ENCODE peak calls at places on chromosomes 11 and 22, in ten cellular contexts. L is brain microvascular endothelial cell, Q is sigmoid colon, P is Caco-2, Z is epithelial cell of proximal tubule, G is uterus, Y is GM06990, A is choroid plexus epithelial cell, M is lower leg skin, T is GM23338. D is an unnamed sample.

GRCh38 chr22:26303475-26303874 is 125.6 kb upstream of the ASPHD2 start:
- DNase-seq in L (no peak), Q (no peak), P (no peak), Z (no peak), G (no peak), Y (no peak), A (no peak), M (no peak), T (no peak), D (no peak)

GRCh38 chr11:70128435-70128906 is 50.4 kb downstream of the ANO1 start:
- DNase-seq in L (peak), Q (no peak), P (no peak), Z (no peak), G (no peak), Y (no peak), A (peak), M (no peak), T (peak), D (no peak)

GRCh38 chr11:100578966-100579365 is 108.1 kb upstream of the ARHGAP42 start:
- DNase-seq in L (peak), Q (no peak), P (peak), Z (no peak), G (no peak), Y (no peak), A (peak), M (no peak), T (peak), D (peak)

GRCh38 chr22:36765943-36766450 is 9.9 kb downstream of the IFT27 start:
- DNase-seq in L (no peak), Q (no peak), P (no peak), Z (no peak), G (no peak), Y (no peak), A (peak), M (no peak), T (no peak), D (no peak)

GRCh38 chr11:36333897-36334296 is 37.8 kb downstream of the PRR5L start:
- DNase-seq in L (peak), Q (no peak), P (peak), Z (no peak), G (no peak), Y (no peak), A (peak), M (no peak), T (peak), D (peak)

GRCh38 chr11:99370557-99371200 is 349.9 kb downstream of the CNTN5 start:
- DNase-seq in L (peak), Q (no peak), P (no peak), Z (no peak), G (peak), Y (no peak), A (peak), M (no peak), T (peak), D (peak)

GRCh38 chr22:31962392-31963113 is 18.2 kb downstream of the YWHAH start:
- DNase-seq in L (no peak), Q (peak), P (no peak), Z (no peak), G (no peak), Y (no peak), A (no peak), M (no peak), T (no peak), D (no peak)

GRCh38 chr22:17893900-17894299 is 119.6 kb upstream of the BID start:
- DNase-seq in L (no peak), Q (no peak), P (no peak), Z (no peak), G (no peak), Y (no peak), A (no peak), M (no peak), T (no peak), D (no peak)

GRCh38 chr11:128421577-128421976 is 165.8 kb downstream of the ETS1 start:
- DNase-seq in L (peak), Q (no peak), P (no peak), Z (no peak), G (no peak), Y (no peak), A (peak), M (no peak), T (no peak), D (peak)

GRCh38 chr11:2590951-2591754 is 108.6 kb downstream of the KCNQ1OT1 start:
- DNase-seq in L (no peak), Q (peak), P (no peak), Z (no peak), G (no peak), Y (no peak), A (no peak), M (no peak), T (no peak), D (no peak)

GRCh38 chr22:46946383-46946965 is 184.0 kb downstream of the TBC1D22A start:
- DNase-seq in L (no peak), Q (no peak), P (no peak), Z (no peak), G (no peak), Y (no peak), A (no peak), M (no peak), T (no peak), D (no peak)

GRCh38 chr11:100855466-100856067 is 168.5 kb downstream of the ARHGAP42 start:
- DNase-seq in L (no peak), Q (no peak), P (peak), Z (no peak), G (no peak), Y (no peak), A (peak), M (no peak), T (peak), D (peak)

GRCh38 chr11:120186799-120187591 is 23.8 kb upstream of the OAF start:
- DNase-seq in L (no peak), Q (peak), P (no peak), Z (no peak), G (peak), Y (peak), A (no peak), M (no peak), T (no peak), D (no peak)

GRCh38 chr11:70530629-70531185 is 132.4 kb downstream of the CTTN start:
- DNase-seq in L (no peak), Q (no peak), P (no peak), Z (no peak), G (no peak), Y (no peak), A (no peak), M (no peak), T (no peak), D (no peak)

GRCh38 chr22:43272869-43273318 is 70.3 kb downstream of the SCUBE1 start:
- DNase-seq in L (no peak), Q (no peak), P (peak), Z (no peak), G (no peak), Y (no peak), A (no peak), M (no peak), T (peak), D (no peak)

GRCh38 chr22:19723990-19724827 is 870 bp downstream of the GP1BB start:
- DNase-seq in L (no peak), Q (no peak), P (peak), Z (no peak), G (no peak), Y (peak), A (peak), M (no peak), T (peak), D (peak)

GRCh38 chr11:129418039-129418438 is 42.4 kb downstream of the BARX2 start:
- DNase-seq in L (no peak), Q (no peak), P (no peak), Z (no peak), G (no peak), Y (no peak), A (no peak), M (no peak), T (no peak), D (no peak)

GRCh38 chr11:47991266-47991830 is 11.0 kb downstream of the PTPRJ start:
- DNase-seq in L (no peak), Q (no peak), P (no peak), Z (peak), G (no peak), Y (no peak), A (no peak), M (no peak), T (peak), D (no peak)

GRCh38 chr11:76067099-76067498 is 139.2 kb downstream of the WNT11 start:
- DNase-seq in L (no peak), Q (no peak), P (no peak), Z (no peak), G (no peak), Y (no peak), A (no peak), M (no peak), T (no peak), D (peak)

GRCh38 chr22:40040927-40041326 is 46.2 kb downstream of the FAM83F start:
- DNase-seq in L (peak), Q (peak), P (no peak), Z (peak), G (peak), Y (no peak), A (peak), M (peak), T (no peak), D (peak)

GRCh38 chr22:22931557-22932270 is 44.1 kb downstream of the IGLL5 start:
- DNase-seq in L (no peak), Q (no peak), P (no peak), Z (no peak), G (no peak), Y (peak), A (no peak), M (no peak), T (no peak), D (no peak)

GRCh38 chr11:41245704-41246398 is 213.6 kb downstream of the LRRC4C start:
- DNase-seq in L (no peak), Q (peak), P (peak), Z (no peak), G (no peak), Y (no peak), A (no peak), M (no peak), T (peak), D (no peak)

GRCh38 chr11:3109921-3110706 is 52.9 kb upstream of the CARS1 start:
- DNase-seq in L (no peak), Q (peak), P (peak), Z (no peak), G (peak), Y (no peak), A (peak), M (no peak), T (peak), D (peak)

GRCh38 chr11:104623518-104623917 is 274.7 kb downstream of the CASP12 start:
- DNase-seq in L (peak), Q (no peak), P (no peak), Z (no peak), G (no peak), Y (no peak), A (peak), M (no peak), T (no peak), D (peak)

GRCh38 chr11:36306888-36307287 is 10.8 kb downstream of the PRR5L start:
- DNase-seq in L (no peak), Q (no peak), P (peak), Z (peak), G (no peak), Y (no peak), A (peak), M (no peak), T (peak), D (peak)

GRCh38 chr11:94727766-94728165 is 40.4 kb upstream of the AMOTL1 start:
- DNase-seq in L (no peak), Q (no peak), P (no peak), Z (no peak), G (no peak), Y (no peak), A (no peak), M (no peak), T (no peak), D (no peak)

GRCh38 chr11:6319001-6319878 is 1.1 kb downstream of the CAVIN3 start:
- DNase-seq in L (peak), Q (peak), P (no peak), Z (no peak), G (peak), Y (peak), A (peak), M (peak), T (peak), D (peak)
- TF ChIP-seq CTCF in L (no peak), Q (no peak), P (no peak), Z (no peak), G (no peak), Y (no peak), A (no peak), M (no peak), T (no peak), D (no peak)

GRCh38 chr11:33703234-33703633 is 2.6 kb upstream of the C11orf91 start:
- DNase-seq in L (no peak), Q (no peak), P (no peak), Z (no peak), G (no peak), Y (no peak), A (no peak), M (no peak), T (no peak), D (no peak)

GRCh38 chr11:33701831-33702230 is 1.2 kb upstream of the C11orf91 start:
- DNase-seq in L (peak), Q (no peak), P (no peak), Z (no peak), G (no peak), Y (no peak), A (peak), M (no peak), T (no peak), D (peak)

GRCh38 chr11:33699515-33700424 is 856 bp downstream of the C11orf91 start:
- DNase-seq in L (no peak), Q (no peak), P (no peak), Z (no peak), G (no peak), Y (no peak), A (peak), M (no peak), T (no peak), D (no peak)

GRCh38 chr11:33700425-33701271 is at the start of gene C11orf91:
- DNase-seq in L (peak), Q (peak), P (peak), Z (no peak), G (peak), Y (peak), A (peak), M (peak), T (peak), D (peak)

GRCh38 chr11:33701302-33701701 is 676 bp upstream of the C11orf91 start:
- DNase-seq in L (peak), Q (no peak), P (no peak), Z (no peak), G (no peak), Y (no peak), A (peak), M (no peak), T (no peak), D (peak)
- H3K4me3 ChIP-seq in L (peak), Q (peak), P (peak), Z (peak), G (peak), Y (peak), A (peak), M (no peak), T (peak), D (peak)

DNA sequence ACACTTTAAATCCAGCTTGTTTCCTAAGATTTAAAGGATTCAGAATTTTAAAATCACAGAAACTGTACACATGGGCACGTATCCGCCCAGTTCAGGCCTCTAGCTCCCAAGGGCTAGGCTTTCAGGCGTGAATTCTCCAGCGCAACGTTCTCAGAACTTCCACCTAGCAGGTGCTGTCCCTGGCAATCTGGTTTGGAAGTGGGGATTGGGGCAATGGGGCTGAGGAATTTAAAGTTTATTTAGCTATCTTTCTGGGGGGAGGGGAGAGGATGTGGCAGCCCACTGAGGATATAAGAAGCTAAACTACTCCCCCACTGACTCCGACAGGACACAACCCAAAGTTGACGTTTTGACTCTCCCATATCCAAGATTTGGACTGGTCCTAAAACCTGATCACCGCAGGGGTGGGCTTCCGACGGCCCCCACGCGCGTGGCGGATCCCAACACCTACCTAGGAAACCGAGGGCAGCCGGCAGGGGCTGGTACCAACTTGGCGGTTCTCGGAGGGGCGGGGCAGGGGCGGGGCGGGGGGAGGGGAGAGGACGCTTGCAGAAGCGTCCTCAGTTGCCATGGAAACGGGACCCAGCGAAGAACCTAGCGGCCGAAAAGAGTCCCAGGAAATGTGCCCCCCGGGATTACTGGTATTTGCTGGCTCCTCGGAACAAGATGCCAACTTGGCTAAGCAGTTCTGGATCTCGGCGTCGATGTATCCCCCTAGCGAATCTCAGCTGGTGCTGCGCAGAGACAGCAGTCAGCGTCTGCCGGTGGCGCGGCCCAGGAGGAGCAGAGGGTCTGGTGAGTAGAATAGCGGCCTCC is at the start of gene HOATZ:
- DNase-seq in L (no peak), Q (no peak), P (no peak), Z (no peak), G (no peak), Y (no peak), A (no peak), M (no peak), T (peak), D (no peak)
- TF ChIP-seq CTCF in L (peak), Q (no peak), P (no peak), Z (peak), G (no peak), Y (no peak), A (peak), M (no peak), T (no peak), D (peak)

GRCh38 chr11:123250811-123251655 is 56.0 kb upstream of the CLMP start:
- DNase-seq in L (no peak), Q (no peak), P (no peak), Z (no peak), G (no peak), Y (no peak), A (no peak), M (no peak), T (no peak), D (no peak)
- H3K4me3 ChIP-seq in L (no peak), Q (no peak), P (no peak), Z (no peak), G (no peak), Y (no peak), A (no peak), M (no peak), T (no peak), D (no peak)

DNA sequence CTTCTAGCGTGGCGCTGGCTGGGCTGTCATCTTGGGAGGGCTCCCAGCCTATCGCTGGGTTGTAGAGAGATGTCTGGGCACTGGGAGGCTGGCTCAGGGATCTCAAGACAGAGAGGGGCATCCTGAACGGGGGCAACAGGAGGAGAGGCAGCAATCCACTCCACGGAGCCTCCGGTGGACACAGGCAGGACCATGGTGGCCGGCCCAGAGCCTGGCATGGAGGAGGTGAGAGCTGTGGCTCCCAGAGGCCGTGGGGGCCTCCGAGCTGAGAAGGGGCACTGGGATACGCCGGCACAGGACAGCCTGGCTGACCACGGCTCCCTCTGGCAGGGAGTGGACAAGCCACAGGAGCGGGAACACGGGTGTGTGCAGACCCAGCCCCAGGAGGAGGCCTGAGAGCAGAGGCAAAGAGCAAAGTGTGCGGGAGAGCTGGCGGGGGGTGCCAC is 9.2 kb downstream of the MRGPRF start:
- DNase-seq in L (no peak), Q (peak), P (no peak), Z (no peak), G (no peak), Y (no peak), A (no peak), M (no peak), T (no peak), D (no peak)
- TF ChIP-seq CTCF in L (no peak), Q (no peak), P (no peak), Z (no peak), G (no peak), Y (no peak), A (no peak), M (no peak), T (no peak), D (no peak)

GRCh38 chr11:8081591-8082021 is 595 bp downstream of the TUB start:
- DNase-seq in L (no peak), Q (no peak), P (no peak), Z (no peak), G (peak), Y (no peak), A (peak), M (no peak), T (no peak), D (no peak)
- H3K4me3 ChIP-seq in L (peak), Q (peak), P (no peak), Z (peak), G (peak), Y (no peak), A (peak), M (peak), T (peak), D (peak)